ENCODE peak calls at places on chromosomes 16 and 17, in seven cellular contexts. B is IMR-90, Q is neuronal stem cell, M is H1, H is mesendoderm, F is H9, L is mesenchymal stem cell. E is an unnamed sample.

GRCh38 chr16:53356478-53357207 is 77.6 kb upstream of the RBL2 start:
- DNase-seq in B (no peak), Q (no peak), M (no peak), H (no peak), F (no peak), L (no peak), E (no peak)

GRCh38 chr17:67469208-67469980 is 92.3 kb downstream of the PITPNC1 start:
- DNase-seq in B (peak), Q (no peak), M (no peak), H (no peak), F (peak), L (no peak), E (peak)

GRCh38 chr16:88650749-88651275 is at the start of gene CYBA:
- DNase-seq in B (peak), Q (peak), M (peak), H (peak), F (peak), L (peak), E (peak)

GRCh38 chr16:89370081-89370511 is 120.3 kb downstream of the ANKRD11 start:
- DNase-seq in B (peak), Q (no peak), M (no peak), H (peak), F (no peak), L (peak), E (peak)

GRCh38 chr16:84438971-84439696 is 65.3 kb downstream of the MEAK7 start:
- DNase-seq in B (no peak), Q (no peak), M (no peak), H (no peak), F (no peak), L (no peak), E (no peak)

GRCh38 chr17:49132699-49133364 is at the start of gene B4GALNT2:
- DNase-seq in B (no peak), Q (no peak), M (peak), H (peak), F (peak), L (peak), E (peak)

GRCh38 chr17:4004517-4005295 is 40.5 kb upstream of the ATP2A3 start:
- DNase-seq in B (no peak), Q (peak), M (peak), H (peak), F (peak), L (peak), E (peak)

GRCh38 chr17:876272-876671 is 94.1 kb downstream of the MRM3 start:
- DNase-seq in B (no peak), Q (no peak), M (no peak), H (peak), F (no peak), L (no peak), E (no peak)

GRCh38 chr17:43651621-43652480 is 9.9 kb downstream of the MEOX1 start:
- DNase-seq in B (no peak), Q (no peak), M (no peak), H (no peak), F (no peak), L (no peak), E (no peak)

GRCh38 chr17:48647103-48647963 is 21.2 kb upstream of the HOXB9 start:
- DNase-seq in B (no peak), Q (no peak), M (peak), H (peak), F (peak), L (peak), E (no peak)

GRCh38 chr17:72476575-72476986 is 355.8 kb downstream of the SOX9 start:
- DNase-seq in B (no peak), Q (peak), M (peak), H (peak), F (peak), L (no peak), E (no peak)

GRCh38 chr17:17816831-17817551 is 19.8 kb downstream of the SREBF1 start:
- DNase-seq in B (no peak), Q (no peak), M (no peak), H (no peak), F (no peak), L (no peak), E (no peak)

GRCh38 chr16:68605746-68606145 is 39.4 kb upstream of the CDH3 start:
- DNase-seq in B (no peak), Q (no peak), M (no peak), H (peak), F (no peak), L (no peak), E (no peak)

GRCh38 chr17:29624586-29624985 is 1.9 kb upstream of the CORO6 start:
- DNase-seq in B (no peak), Q (no peak), M (no peak), H (no peak), F (no peak), L (no peak), E (peak)

GRCh38 chr16:67163164-67163902 is 1.2 kb upstream of the HSF4 start:
- DNase-seq in B (peak), Q (no peak), M (peak), H (peak), F (no peak), L (peak), E (no peak)

GRCh38 chr17:72640415-72641165 is 451.9 kb downstream of the SLC39A11 start:
- DNase-seq in B (no peak), Q (no peak), M (no peak), H (no peak), F (no peak), L (no peak), E (peak)

GRCh38 chr16:10980811-10981210 is 36.4 kb downstream of the CLEC16A start:
- DNase-seq in B (no peak), Q (no peak), M (no peak), H (no peak), F (no peak), L (no peak), E (no peak)

GRCh38 chr16:55000595-55000994 is 69.9 kb downstream of the IRX5 start:
- DNase-seq in B (no peak), Q (no peak), M (no peak), H (no peak), F (no peak), L (no peak), E (no peak)

GRCh38 chr16:568401-569258 is 1.1 kb upstream of the PIGQ start:
- DNase-seq in B (no peak), Q (no peak), M (no peak), H (no peak), F (no peak), L (no peak), E (no peak)

GRCh38 chr16:17476414-17477259 is 5.9 kb upstream of the XYLT1 start:
- DNase-seq in B (peak), Q (no peak), M (peak), H (peak), F (peak), L (no peak), E (peak)

GRCh38 chr16:55001931-55002330 is 71.3 kb downstream of the IRX5 start:
- DNase-seq in B (no peak), Q (no peak), M (no peak), H (no peak), F (no peak), L (no peak), E (peak)

GRCh38 chr17:81391964-81392908 is 3.0 kb upstream of the BAHCC1 start:
- DNase-seq in B (peak), Q (no peak), M (peak), H (no peak), F (no peak), L (peak), E (no peak)

GRCh38 chr16:67161595-67162058 is 1.9 kb downstream of the FBXL8 start:
- DNase-seq in B (no peak), Q (no peak), M (peak), H (peak), F (peak), L (no peak), E (no peak)

GRCh38 chr17:20264996-20265395 is 202.3 kb downstream of the LGALS9B start:
- DNase-seq in B (no peak), Q (no peak), M (no peak), H (no peak), F (no peak), L (no peak), E (no peak)
- H4K8ac ChIP-seq in B (no peak), Q (no peak), M (no peak), H (no peak), F (no peak), L (no peak), E (no peak)

GRCh38 chr16:70689970-70690905 is 4.4 kb upstream of the MTSS2 start:
- DNase-seq in B (no peak), Q (no peak), M (no peak), H (no peak), F (no peak), L (no peak), E (no peak)
- H4K8ac ChIP-seq in B (peak), Q (no peak), M (no peak), H (no peak), F (no peak), L (peak), E (no peak)

GRCh38 chr17:39781814-39782213 is 44.1 kb downstream of the GRB7 start:
- DNase-seq in B (no peak), Q (no peak), M (no peak), H (no peak), F (no peak), L (no peak), E (no peak)
- H4K8ac ChIP-seq in B (no peak), Q (no peak), M (no peak), H (no peak), F (no peak), L (no peak), E (no peak)

GRCh38 chr16:57051696-57052228 is 40.6 kb upstream of the CPNE2 start:
- DNase-seq in B (no peak), Q (no peak), M (no peak), H (no peak), F (no peak), L (no peak), E (peak)
- H4K8ac ChIP-seq in B (no peak), Q (no peak), M (no peak), H (no peak), F (no peak), L (no peak), E (no peak)

E was measured in trophoblast cell.